ENCODE peak calls at places on chromosomes 12 and 14, in ten cellular contexts. O, R, W, F, M, S, B, J, L and E are unnamed samples.

GRCh38 chr14:88129306-88130056 is 124.5 kb downstream of the GPR65 start:
- DNase-seq in O (peak), R (no peak), W (peak), F (peak), M (no peak), S (peak), B (no peak), J (no peak), L (no peak), E (no peak)

GRCh38 chr12:53179694-53180269 is 740 bp upstream of the ZNF740 start:
- DNase-seq in O (no peak), R (peak), W (no peak), F (no peak), M (no peak), S (no peak), B (no peak), J (no peak), L (no peak), E (no peak)

GRCh38 chr12:90235642-90236041 is 527.0 kb upstream of the ATP2B1 start:
- DNase-seq in O (peak), R (no peak), W (no peak), F (no peak), M (no peak), S (peak), B (no peak), J (no peak), L (no peak), E (no peak)

GRCh38 chr14:51868405-51868804 is 8.0 kb downstream of the GNG2 start:
- DNase-seq in O (no peak), R (no peak), W (no peak), F (no peak), M (no peak), S (no peak), B (no peak), J (no peak), L (no peak), E (no peak)

GRCh38 chr12:51636986-51637385 is 46.0 kb downstream of the SCN8A start:
- DNase-seq in O (no peak), R (no peak), W (no peak), F (no peak), M (no peak), S (no peak), B (no peak), J (no peak), L (no peak), E (no peak)

GRCh38 chr12:65300679-65301349 is 22.3 kb downstream of the MSRB3 start:
- DNase-seq in O (peak), R (no peak), W (peak), F (peak), M (no peak), S (no peak), B (no peak), J (no peak), L (no peak), E (no peak)

GRCh38 chr12:31322651-31323248 is 3.2 kb downstream of the SINHCAF start:
- DNase-seq in O (peak), R (no peak), W (peak), F (peak), M (no peak), S (no peak), B (no peak), J (no peak), L (no peak), E (no peak)

GRCh38 chr14:39426605-39427004 is 5.6 kb downstream of the FBXO33 start:
- DNase-seq in O (peak), R (no peak), W (peak), F (peak), M (no peak), S (no peak), B (peak), J (no peak), L (no peak), E (no peak)

GRCh38 chr14:64728106-64728505 is 23.9 kb downstream of the PLEKHG3 start:
- DNase-seq in O (no peak), R (no peak), W (no peak), F (no peak), M (no peak), S (no peak), B (no peak), J (no peak), L (no peak), E (no peak)

GRCh38 chr12:47017901-47018479 is 61.4 kb upstream of the PCED1B start:
- DNase-seq in O (no peak), R (no peak), W (peak), F (no peak), M (no peak), S (peak), B (no peak), J (no peak), L (no peak), E (no peak)